ENCODE peak calls at places on chromosome 12, in five cellular contexts. Y is astrocyte, A is pancreas, V is MM.1S, M is Caco-2. E is an unnamed sample.

GRCh38 chr12:125890983-125891382 is 825.7 kb downstream of the AACS start:
- DNase-seq in A (no peak), Y (peak; percentile 83), M (no peak), V (no peak), E (no peak)

GRCh38 chr12:118780939-118781338 is 200.4 kb upstream of the SRRM4 start:
- DNase-seq in A (no peak), V (no peak), Y (no peak), M (no peak), E (no peak)

GRCh38 chr12:57489157-57489641 is 1.3 kb downstream of the MARS1 start:
- DNase-seq in A (no peak), V (no peak), M (no peak), Y (peak; percentile 15), E (no peak)

GRCh38 chr12:104567832-104568490 is 111.2 kb downstream of the CHST11 start:
- DNase-seq in A (no peak), V (no peak), M (no peak), Y (no peak), E (no peak)

GRCh38 chr12:83945871-83946270 is 966.7 kb downstream of the SLC6A15 start:
- DNase-seq in A (no peak), M (no peak), Y (peak; percentile 26), V (no peak), E (no peak)

GRCh38 chr12:75986001-75986739 is 45.4 kb downstream of the PHLDA1 start:
- DNase-seq in V (no peak), M (no peak), Y (no peak), A (peak; percentile 47), E (no peak)

GRCh38 chr12:101655400-101655799 is 42.0 kb upstream of the CHPT1 start:
- DNase-seq in Y (no peak), V (no peak), A (no peak), M (no peak), E (no peak)

GRCh38 chr12:109961201-109961600 is 35.0 kb downstream of the GIT2 start:
- DNase-seq in V (no peak), Y (peak; percentile 82), A (no peak), M (no peak), E (no peak)

GRCh38 chr12:13918883-13919282 is 62.5 kb downstream of the GRIN2B start:
- DNase-seq in V (no peak), M (no peak), A (no peak), Y (no peak), E (no peak)
- H3K4me3 ChIP-seq in V (no peak overlapping the region), M (no peak overlapping the region), A (no peak overlapping the region), Y (no peak overlapping the region), E (no peak overlapping the region)

GRCh38 chr12:54420766-54421144 is 1.7 kb upstream of the ITGA5 start:
- DNase-seq in Y (no peak), M (no peak), V (no peak), A (no peak), E (no peak)
- H3K4me1 ChIP-seq in Y (peaks cover 46% of the 10 kb centered on the region), M (peaks cover 5% of the 10 kb centered on the region), V (no peaks in the 10 kb centered on the region), A (peaks cover 11% of the 10 kb centered on the region), E (peaks cover 30% of the 10 kb centered on the region)

DNA sequence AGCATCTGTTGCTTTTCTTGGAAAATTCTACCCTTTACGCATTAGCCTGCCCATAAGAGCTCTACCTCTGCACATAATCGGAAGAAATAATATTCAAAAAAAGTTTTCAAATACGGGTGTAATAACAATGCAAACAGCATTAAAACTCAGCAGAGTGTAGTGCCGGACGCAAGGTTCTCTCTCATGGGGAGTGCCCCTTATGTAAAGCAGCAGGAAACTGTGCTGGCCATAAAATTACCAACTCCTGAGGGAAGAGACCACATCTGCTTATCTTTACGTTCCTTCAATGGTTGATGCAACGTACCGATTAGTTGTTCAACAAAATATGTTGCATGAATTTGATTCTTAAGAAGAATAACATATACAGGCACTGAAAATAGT is 118.7 kb upstream of the TMCC3 start:
- DNase-seq in V (no peak), Y (no peak), M (no peak), A (no peak), E (no peak)
- H3K4me3 ChIP-seq in V (no peak overlapping the region), Y (no peak overlapping the region), M (no peak overlapping the region), A (no peak overlapping the region), E (no peak overlapping the region)

DNA sequence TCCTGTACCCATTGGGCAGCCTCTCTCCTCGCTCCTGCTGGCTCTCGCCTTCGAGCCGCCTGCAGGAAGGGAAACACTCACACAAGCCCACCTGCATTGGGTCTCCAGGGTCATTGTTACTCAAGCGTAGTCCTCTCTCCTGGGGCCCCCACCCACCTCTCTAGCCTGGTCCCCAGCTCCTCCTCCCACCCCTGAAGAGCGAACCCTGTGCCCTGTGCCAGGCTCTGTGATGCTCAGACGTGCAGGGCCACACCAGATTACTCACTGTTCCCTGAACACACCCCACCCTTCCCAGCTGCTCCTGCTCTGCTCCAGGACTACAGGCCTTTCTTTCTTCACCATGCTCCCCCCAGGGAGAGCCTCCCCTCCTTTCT is 88.1 kb downstream of the NINJ2 start:
- DNase-seq in Y (no peak), A (no peak), V (no peak), M (peak; percentile 35), E (no peak)
- H3K4me1 ChIP-seq in Y (peaks cover 22% of the 10 kb centered on the region), A (peaks cover 3% of the 10 kb centered on the region), V (peaks cover 4% of the 10 kb centered on the region), M (peaks cover 57% of the 10 kb centered on the region), E (peaks cover 13% of the 10 kb centered on the region)

DNA sequence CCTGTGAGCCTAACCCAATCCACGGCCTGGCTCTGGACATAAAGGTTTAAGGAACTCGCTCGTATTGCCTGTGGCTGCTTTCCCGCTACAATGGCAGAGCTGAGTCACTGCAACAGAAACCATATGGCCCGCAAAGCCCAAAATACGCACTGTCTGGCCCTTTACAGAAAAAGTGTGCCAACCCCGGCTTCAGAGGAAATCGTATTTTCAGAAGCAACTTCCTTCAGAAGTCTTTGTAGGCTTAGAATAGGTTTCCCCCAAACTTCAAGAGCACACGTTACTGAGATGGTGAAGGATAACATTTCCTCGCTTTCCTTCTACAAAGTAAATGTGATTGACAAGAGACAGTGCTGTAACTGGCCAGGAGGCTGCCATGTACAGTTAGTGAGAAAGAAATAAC is 34.8 kb upstream of the TESC start:
- DNase-seq in M (no peak), V (peak; percentile 71), A (no peak), Y (no peak), E (peak; percentile 51)
- H3K4me3 ChIP-seq in M (no peak overlapping the region), V (no peak overlapping the region), A (no peak overlapping the region), Y (no peak overlapping the region), E (no peak overlapping the region)